ENCODE peak calls at places on chromosome 14, in eight cellular contexts. K is astrocyte of the hippocampus, A is NCI-H460, Z is MG63, L is head of caudate nucleus, N is OCI-M1, E is iris pigment epithelial cell, F is fibroblast of mammary gland. J is an unnamed sample.

GRCh38 chr14:74478996-74479635 is 14.0 kb downstream of the NPC2 start:
- DNase-seq in K (peak), A (peak), Z (no peak), L (no peak), N (peak), E (peak), F (peak), J (peak)

GRCh38 chr14:103562385-103563088 is at the start of the genes BAG5 and COA8:
- DNase-seq in K (peak), A (peak), Z (peak), L (peak), N (peak), E (peak), F (peak), J (peak)

GRCh38 chr14:46048127-46048526 is 603.5 kb downstream of the RPL10L start:
- DNase-seq in K (peak), A (peak), Z (peak), L (no peak), N (peak), E (no peak), F (peak), J (peak)

GRCh38 chr14:92464716-92465115 is 48.9 kb upstream of the RIN3 start:
- DNase-seq in K (no peak), A (no peak), Z (no peak), L (no peak), N (no peak), E (no peak), F (no peak), J (no peak)

GRCh38 chr14:21267886-21268611 is 1.2 kb downstream of the HNRNPC start:
- DNase-seq in K (peak), A (no peak), Z (no peak), L (no peak), N (no peak), E (peak), F (no peak), J (peak)

GRCh38 chr14:96824283-96824682 is 27.1 kb downstream of the VRK1 start:
- DNase-seq in K (peak), A (no peak), Z (peak), L (no peak), N (no peak), E (peak), F (peak), J (no peak)

GRCh38 chr14:30998100-30998706 is 27.2 kb upstream of the AP4S1 start:
- DNase-seq in K (no peak), A (no peak), Z (no peak), L (no peak), N (no peak), E (no peak), F (no peak), J (no peak)

GRCh38 chr14:77324816-77325745 is 4.2 kb downstream of the GSTZ1 start:
- DNase-seq in K (no peak), A (no peak), Z (no peak), L (no peak), N (no peak), E (no peak), F (no peak), J (no peak)

GRCh38 chr14:65332141-65332871 is 80.2 kb upstream of the FUT8 start:
- DNase-seq in K (no peak), A (no peak), Z (no peak), L (no peak), N (no peak), E (peak), F (peak), J (no peak)

GRCh38 chr14:35985504-35986218 is 159.5 kb downstream of the BRMS1L start:
- DNase-seq in K (peak), A (no peak), Z (no peak), L (peak), N (no peak), E (peak), F (peak), J (peak)

GRCh38 chr14:37483672-37484071 is 111.4 kb downstream of the FOXA1 start:
- DNase-seq in K (no peak), A (no peak), Z (no peak), L (no peak), N (no peak), E (no peak), F (no peak), J (no peak)

GRCh38 chr14:81247271-81247766 is 26.6 kb upstream of the GTF2A1 start:
- DNase-seq in K (no peak), A (no peak), Z (no peak), L (no peak), N (no peak), E (no peak), F (no peak), J (no peak)

GRCh38 chr14:51780006-51780692 is 80.3 kb upstream of the GNG2 start:
- DNase-seq in K (peak), A (peak), Z (peak), L (peak), N (peak), E (peak), F (peak), J (peak)

GRCh38 chr14:21825147-21825743 is 151.6 kb upstream of the OR4E1 start:
- DNase-seq in K (no peak), A (peak), Z (peak), L (no peak), N (peak), E (peak), F (peak), J (peak)

GRCh38 chr14:36522347-36522971 is 2.4 kb upstream of the NKX2-1 start:
- DNase-seq in K (no peak), A (no peak), Z (no peak), L (no peak), N (no peak), E (no peak), F (no peak), J (no peak)

GRCh38 chr14:72666610-72667009 is 227.3 kb downstream of the DPF3 start:
- DNase-seq in K (peak), A (no peak), Z (no peak), L (no peak), N (no peak), E (peak), F (peak), J (no peak)